ENCODE peak calls at places on chromosomes 13 and 19, in five cellular contexts. One of them, this sample, is unnamed. For H3K27me3, the result is how much of the 10 kb centered on the place peaks cover.

GRCh38 chr13:112179421-112179820 is 112.5 kb downstream of the SOX1 start:
- DNase-seq in GM06990: no peak
- DNase-seq in CD8-positive, alpha-beta T cell: no peak
- DNase-seq in SJSA1: peak
- DNase-seq in testis: no peak
- DNase-seq in this sample: no peak

GRCh38 chr19:52896431-52897148 is 845 bp downstream of the ZNF320 start:
- DNase-seq in GM06990: no peak
- DNase-seq in CD8-positive, alpha-beta T cell: peak
- DNase-seq in SJSA1: no peak
- DNase-seq in testis: peak
- DNase-seq in this sample: peak

GRCh38 chr19:19202707-19203011 is 555 bp downstream of the NR2C2AP start:
- DNase-seq in GM06990: no peak
- DNase-seq in CD8-positive, alpha-beta T cell: no peak
- DNase-seq in SJSA1: no peak
- DNase-seq in testis: no peak
- DNase-seq in this sample: no peak

GRCh38 chr13:73851104-73851503 is 283.1 kb downstream of the KLF12 start:
- DNase-seq in GM06990: peak
- DNase-seq in CD8-positive, alpha-beta T cell: no peak
- DNase-seq in SJSA1: no peak
- DNase-seq in testis: no peak
- DNase-seq in this sample: peak

GRCh38 chr13:77595166-77595810 is 59.8 kb downstream of the SCEL start:
- DNase-seq in GM06990: no peak
- DNase-seq in CD8-positive, alpha-beta T cell: no peak
- DNase-seq in SJSA1: no peak
- DNase-seq in testis: no peak
- DNase-seq in this sample: no peak

GRCh38 chr13:31697290-31697689 is 42.0 kb upstream of the RXFP2 start:
- DNase-seq in GM06990: no peak
- DNase-seq in CD8-positive, alpha-beta T cell: no peak
- DNase-seq in SJSA1: no peak
- DNase-seq in testis: no peak
- DNase-seq in this sample: no peak

GRCh38 chr13:24168392-24168750 is 7.9 kb downstream of the SPATA13 start:
- DNase-seq in GM06990: no peak
- DNase-seq in CD8-positive, alpha-beta T cell: no peak
- DNase-seq in SJSA1: no peak
- DNase-seq in testis: no peak
- DNase-seq in this sample: no peak

GRCh38 chr13:39602614-39603366 is at the start of gene LHFPL6:
- DNase-seq in GM06990: peak
- DNase-seq in CD8-positive, alpha-beta T cell: peak
- DNase-seq in SJSA1: peak
- DNase-seq in testis: peak
- DNase-seq in this sample: peak

GRCh38 chr13:34464011-34464410 is 478.1 kb upstream of the NBEA start:
- DNase-seq in GM06990: no peak
- DNase-seq in CD8-positive, alpha-beta T cell: no peak
- DNase-seq in SJSA1: no peak
- DNase-seq in testis: no peak
- DNase-seq in this sample: no peak

GRCh38 chr19:51794865-51795490 is at the start of gene FPR3:
- DNase-seq in GM06990: no peak
- DNase-seq in CD8-positive, alpha-beta T cell: no peak
- DNase-seq in SJSA1: no peak
- DNase-seq in testis: no peak
- DNase-seq in this sample: no peak

GRCh38 chr19:30873003-30873402 is 476.2 kb downstream of the TSHZ3 start:
- DNase-seq in GM06990: no peak
- DNase-seq in CD8-positive, alpha-beta T cell: no peak
- DNase-seq in SJSA1: no peak
- DNase-seq in testis: no peak
- DNase-seq in this sample: no peak

GRCh38 chr13:55893541-55893940 is 1247.2 kb upstream of the PRR20A start:
- DNase-seq in GM06990: no peak
- DNase-seq in CD8-positive, alpha-beta T cell: no peak
- DNase-seq in SJSA1: no peak
- DNase-seq in testis: no peak
- DNase-seq in this sample: no peak

GRCh38 chr19:53947624-53948023 is 15.1 kb upstream of the CACNG8 start:
- DNase-seq in GM06990: no peak
- DNase-seq in CD8-positive, alpha-beta T cell: no peak
- DNase-seq in SJSA1: no peak
- DNase-seq in testis: no peak
- DNase-seq in this sample: peak

GRCh38 chr19:17847538-17848366 is at the start of gene JAK3:
- DNase-seq in GM06990: peak
- DNase-seq in CD8-positive, alpha-beta T cell: peak
- DNase-seq in SJSA1: peak
- DNase-seq in testis: peak
- DNase-seq in this sample: peak

GRCh38 chr13:24906268-24906667 is 142.3 kb downstream of the RNF17 start:
- DNase-seq in GM06990: no peak
- DNase-seq in CD8-positive, alpha-beta T cell: no peak
- DNase-seq in SJSA1: no peak
- DNase-seq in testis: no peak
- DNase-seq in this sample: no peak

GRCh38 chr13:52707375-52707774 is 32.2 kb downstream of the CNMD start:
- DNase-seq in GM06990: no peak
- DNase-seq in CD8-positive, alpha-beta T cell: no peak
- DNase-seq in SJSA1: no peak
- DNase-seq in testis: no peak
- DNase-seq in this sample: no peak

GRCh38 chr13:28584873-28585317 is 74.0 kb upstream of the POMP start:
- DNase-seq in GM06990: no peak
- DNase-seq in CD8-positive, alpha-beta T cell: no peak
- DNase-seq in SJSA1: no peak
- DNase-seq in testis: no peak
- DNase-seq in this sample: no peak

GRCh38 chr19:58374200-58374599 is 6.6 kb downstream of the ZNF837 start:
- DNase-seq in GM06990: no peak
- DNase-seq in CD8-positive, alpha-beta T cell: no peak
- DNase-seq in SJSA1: no peak
- DNase-seq in testis: no peak
- DNase-seq in this sample: no peak

GRCh38 chr19:36963262-36963661 is 47.1 kb downstream of the ZNF568 start:
- DNase-seq in GM06990: no peak
- DNase-seq in CD8-positive, alpha-beta T cell: no peak
- DNase-seq in SJSA1: no peak
- DNase-seq in testis: no peak
- DNase-seq in this sample: no peak

GRCh38 chr13:29702912-29703351 is 107.4 kb upstream of the SLC7A1 start:
- DNase-seq in GM06990: no peak
- DNase-seq in CD8-positive, alpha-beta T cell: no peak
- DNase-seq in SJSA1: peak
- DNase-seq in testis: no peak
- DNase-seq in this sample: no peak

GRCh38 chr13:42392706-42393572 is 121.0 kb downstream of the AKAP11 start:
- DNase-seq in GM06990: no peak
- DNase-seq in CD8-positive, alpha-beta T cell: no peak
- DNase-seq in SJSA1: no peak
- DNase-seq in testis: no peak
- DNase-seq in this sample: no peak

GRCh38 chr13:41588899-41589298 is 131.5 kb downstream of the RGCC start:
- DNase-seq in GM06990: no peak
- DNase-seq in CD8-positive, alpha-beta T cell: no peak
- DNase-seq in SJSA1: peak
- DNase-seq in testis: no peak
- DNase-seq in this sample: no peak

DNA sequence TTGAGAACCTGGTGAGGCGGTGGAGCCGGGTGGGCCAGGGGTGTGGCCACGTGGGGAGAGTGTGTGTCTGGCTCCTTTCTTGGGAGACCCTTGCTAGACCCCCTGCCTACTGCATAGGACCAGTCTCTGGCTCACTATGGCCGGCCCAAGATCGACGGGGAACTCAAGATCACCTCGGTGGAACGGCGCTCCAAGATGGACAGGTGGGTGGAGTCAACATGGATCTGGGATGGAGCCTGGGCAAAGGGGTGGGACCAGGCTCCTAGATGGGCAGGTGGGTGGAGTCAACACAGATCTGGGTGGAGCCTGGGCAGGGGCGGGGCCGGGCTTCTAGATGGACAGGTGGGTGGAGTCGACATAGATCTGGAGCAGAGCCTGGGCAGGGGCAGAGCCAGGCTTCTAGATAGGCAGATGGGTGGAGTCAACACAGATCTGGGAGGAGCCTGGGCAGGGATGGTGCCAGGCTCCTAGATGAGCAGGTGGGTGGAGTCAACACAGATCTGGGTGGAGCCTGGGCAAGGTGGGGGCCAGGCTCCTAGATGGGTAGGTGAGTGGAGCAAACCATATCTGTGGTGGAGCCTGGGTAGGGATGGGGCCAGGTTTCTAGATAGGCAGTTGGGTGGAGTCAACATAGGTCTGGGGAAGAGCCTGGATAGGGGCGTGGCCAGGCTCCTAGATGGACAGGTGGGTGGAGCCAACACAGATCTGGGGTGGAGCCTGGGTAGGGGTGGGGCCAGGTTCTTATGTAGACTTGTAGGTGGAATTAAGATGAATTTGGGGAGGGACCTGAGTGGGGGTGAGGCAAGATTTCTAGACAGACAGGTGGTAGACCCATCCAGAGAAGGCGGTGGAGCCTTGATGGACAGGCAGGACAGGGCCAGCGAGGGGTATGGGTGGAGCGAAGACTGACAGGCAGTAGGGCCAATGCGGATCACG is 56.5 kb downstream of the VAV1 start:
- DNase-seq in GM06990: peak
- DNase-seq in CD8-positive, alpha-beta T cell: peak
- DNase-seq in SJSA1: no peak
- DNase-seq in testis: peak
- DNase-seq in this sample: peak
- H3K4me3 ChIP-seq in GM06990: no peak
- H3K4me3 ChIP-seq in CD8-positive, alpha-beta T cell: no peak
- H3K4me3 ChIP-seq in SJSA1: no peak
- H3K4me3 ChIP-seq in testis: no peak
- H3K4me3 ChIP-seq in this sample: no peak

GRCh38 chr19:589693-590395 is at the start of gene HCN2:
- DNase-seq in GM06990: no peak
- DNase-seq in CD8-positive, alpha-beta T cell: no peak
- DNase-seq in SJSA1: no peak
- DNase-seq in testis: no peak
- DNase-seq in this sample: no peak

GRCh38 chr19:590396-590745 is 690 bp downstream of the HCN2 start:
- DNase-seq in GM06990: no peak
- DNase-seq in CD8-positive, alpha-beta T cell: peak
- DNase-seq in SJSA1: no peak
- DNase-seq in testis: no peak
- DNase-seq in this sample: no peak

GRCh38 chr19:588758-589692 is 656 bp upstream of the HCN2 start:
- DNase-seq in GM06990: no peak
- DNase-seq in CD8-positive, alpha-beta T cell: no peak
- DNase-seq in SJSA1: no peak
- DNase-seq in testis: no peak
- DNase-seq in this sample: peak

GRCh38 chr19:590750-591098 is 1.0 kb downstream of the HCN2 start:
- DNase-seq in GM06990: no peak
- DNase-seq in CD8-positive, alpha-beta T cell: no peak
- DNase-seq in SJSA1: no peak
- DNase-seq in testis: no peak
- DNase-seq in this sample: no peak

GRCh38 chr19:588093-588742 is 1.5 kb upstream of the HCN2 start:
- DNase-seq in GM06990: peak
- DNase-seq in CD8-positive, alpha-beta T cell: peak
- DNase-seq in SJSA1: peak
- DNase-seq in testis: peak
- DNase-seq in this sample: peak
- H3K27me3 ChIP-seq in GM06990: under half
- H3K27me3 ChIP-seq in CD8-positive, alpha-beta T cell: under half
- H3K27me3 ChIP-seq in SJSA1: under half
- H3K27me3 ChIP-seq in testis: under half
- H3K27me3 ChIP-seq in this sample: under half

DNA sequence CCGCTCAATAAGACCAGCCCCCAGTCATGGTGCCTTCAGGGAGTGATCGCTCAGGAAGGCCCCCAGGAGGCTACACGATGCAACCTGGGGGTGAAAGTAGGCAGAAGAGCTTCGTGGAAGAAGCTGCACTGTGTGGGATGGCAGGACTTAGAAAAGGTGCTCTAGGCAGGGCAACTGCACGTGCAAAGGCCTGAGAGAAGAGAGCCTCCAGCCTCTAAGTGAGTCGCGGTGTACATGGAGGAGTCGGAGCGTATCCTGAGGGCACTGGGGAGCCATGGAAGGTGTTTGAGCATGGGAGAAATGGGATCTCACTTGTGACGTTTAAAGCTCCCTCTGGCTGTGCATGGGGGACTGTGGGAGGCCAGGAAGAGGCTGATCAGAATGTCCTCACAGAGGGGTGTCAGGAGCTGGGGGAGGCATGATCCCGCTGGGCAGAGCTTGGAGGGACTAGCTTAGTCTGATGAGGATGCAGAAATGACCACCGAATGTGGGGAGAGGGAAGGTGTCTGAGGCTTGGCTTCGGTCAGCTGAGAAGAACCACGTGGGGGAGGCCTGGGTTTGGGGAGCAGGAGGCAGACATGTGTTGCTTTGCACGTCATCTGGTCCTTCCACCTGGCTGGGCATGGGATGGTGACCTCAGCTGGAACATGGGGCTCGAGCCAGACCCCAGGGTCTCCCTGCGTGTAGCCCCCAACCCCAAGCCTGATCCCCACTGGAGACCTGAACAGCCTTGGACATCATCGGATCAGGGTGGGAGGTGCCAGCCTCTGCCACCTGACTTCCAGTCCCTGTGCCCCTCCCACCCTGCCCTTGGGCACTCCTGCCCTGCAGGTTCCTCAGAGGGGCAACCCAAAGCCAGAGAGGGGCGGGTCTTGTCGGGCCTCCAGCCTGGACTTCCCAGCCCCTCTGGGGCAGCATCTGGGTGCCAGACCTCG is 1.1 kb downstream of the APC2 start:
- DNase-seq in GM06990: no peak
- DNase-seq in CD8-positive, alpha-beta T cell: no peak
- DNase-seq in SJSA1: no peak
- DNase-seq in testis: no peak
- DNase-seq in this sample: peak
- H3K4me3 ChIP-seq in GM06990: no peak
- H3K4me3 ChIP-seq in CD8-positive, alpha-beta T cell: no peak
- H3K4me3 ChIP-seq in SJSA1: no peak
- H3K4me3 ChIP-seq in testis: no peak
- H3K4me3 ChIP-seq in this sample: no peak

DNA sequence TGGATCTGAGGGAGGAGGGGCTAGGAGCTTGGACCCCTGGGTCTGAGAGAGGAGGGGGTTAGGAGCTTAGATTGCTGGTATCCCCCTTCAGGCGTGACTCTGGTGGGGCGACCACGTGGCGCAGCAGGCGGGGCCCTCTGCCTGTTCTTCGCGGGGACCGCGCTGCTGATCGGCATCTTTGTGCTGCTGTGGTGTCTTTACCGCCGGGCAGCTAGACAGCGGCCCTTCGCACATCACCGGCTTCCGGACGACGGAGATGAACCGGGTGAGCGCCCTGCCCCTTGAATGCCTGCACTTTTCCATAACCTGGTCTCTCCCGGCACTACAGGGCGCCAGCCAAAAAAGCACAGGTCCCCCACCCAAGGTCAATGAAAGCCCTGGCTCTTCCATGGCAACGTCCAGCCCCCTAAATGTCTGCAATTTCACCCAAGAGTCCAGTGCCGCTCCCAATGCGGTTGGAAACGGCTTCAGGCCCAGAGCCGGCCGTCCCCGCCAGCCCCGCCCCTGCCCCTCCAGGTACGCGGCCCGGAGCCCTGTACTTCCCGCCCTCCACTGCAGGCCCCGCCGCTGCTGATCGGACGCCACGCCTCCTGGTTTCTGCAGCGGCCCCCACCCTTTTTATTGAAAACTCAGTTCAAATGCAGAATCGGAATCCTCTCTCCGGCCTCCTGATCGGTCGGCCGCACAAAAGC is 2.8 kb downstream of the GFY start:
- DNase-seq in GM06990: no peak
- DNase-seq in CD8-positive, alpha-beta T cell: peak
- DNase-seq in SJSA1: no peak
- DNase-seq in testis: no peak
- DNase-seq in this sample: peak
- H3K27me3 ChIP-seq in GM06990: under half
- H3K27me3 ChIP-seq in CD8-positive, alpha-beta T cell: half or more
- H3K27me3 ChIP-seq in SJSA1: half or more
- H3K27me3 ChIP-seq in testis: under half
- H3K27me3 ChIP-seq in this sample: under half

This sample was measured in Karpas-422.